ENCODE peak calls at places on chromosomes 4 and X, in seven cellular contexts. One of them, this sample, is unnamed.

GRCh38 chr4:110636677-110637407 is 14.0 kb upstream of the PITX2 start:
- DNase-seq in BJ: no peak
- DNase-seq in gastrocnemius medialis: no peak
- DNase-seq in lung: no peak
- DNase-seq in GM23338: peak; percentile 83
- DNase-seq in brain microvascular endothelial cell: no peak
- DNase-seq in fibroblast of lung: peak; percentile 46
- DNase-seq in this sample: no peak

GRCh38 chrX:29466441-29466840 is 748.9 kb upstream of the MAGEB2 start:
- DNase-seq in lung: no peak
- DNase-seq in BJ: no peak
- DNase-seq in fibroblast of lung: peak; percentile 13
- DNase-seq in gastrocnemius medialis: no peak
- DNase-seq in brain microvascular endothelial cell: no peak
- DNase-seq in GM23338: no peak
- DNase-seq in this sample: no peak

GRCh38 chr4:83230928-83231327 is 53.7 kb downstream of the COQ2 start:
- DNase-seq in gastrocnemius medialis: no peak
- DNase-seq in lung: no peak
- DNase-seq in BJ: no peak
- DNase-seq in GM23338: no peak
- DNase-seq in brain microvascular endothelial cell: no peak
- DNase-seq in fibroblast of lung: no peak
- DNase-seq in this sample: no peak

GRCh38 chr4:70873216-70873615 is 29.0 kb upstream of the MOB1B start:
- DNase-seq in lung: no peak
- DNase-seq in fibroblast of lung: no peak
- DNase-seq in gastrocnemius medialis: no peak
- DNase-seq in GM23338: no peak
- DNase-seq in brain microvascular endothelial cell: no peak
- DNase-seq in BJ: no peak
- DNase-seq in this sample: no peak

GRCh38 chr4:176611954-176612353 is 180.8 kb downstream of the VEGFC start:
- DNase-seq in GM23338: no peak
- DNase-seq in gastrocnemius medialis: no peak
- DNase-seq in fibroblast of lung: peak; percentile 11
- DNase-seq in lung: no peak
- DNase-seq in BJ: no peak
- DNase-seq in brain microvascular endothelial cell: no peak
- DNase-seq in this sample: no peak

GRCh38 chr4:159398236-159398638 is 295.4 kb downstream of the RAPGEF2 start:
- DNase-seq in BJ: no peak
- DNase-seq in brain microvascular endothelial cell: no peak
- DNase-seq in fibroblast of lung: peak; percentile 68
- DNase-seq in lung: no peak
- DNase-seq in GM23338: no peak
- DNase-seq in gastrocnemius medialis: peak; percentile 5
- DNase-seq in this sample: no peak

GRCh38 chr4:153887217-153887616 is 98.3 kb upstream of the SFRP2 start:
- DNase-seq in GM23338: no peak
- DNase-seq in fibroblast of lung: no peak
- DNase-seq in brain microvascular endothelial cell: no peak
- DNase-seq in lung: no peak
- DNase-seq in gastrocnemius medialis: no peak
- DNase-seq in BJ: no peak
- DNase-seq in this sample: no peak

GRCh38 chrX:56802921-56803848 is 74.1 kb downstream of the NBDY start:
- DNase-seq in GM23338: peak; percentile 51
- DNase-seq in fibroblast of lung: peak; percentile 62
- DNase-seq in brain microvascular endothelial cell: peak; percentile 55
- DNase-seq in lung: peak; percentile 81
- DNase-seq in gastrocnemius medialis: peak; percentile 38
- DNase-seq in BJ: no peak
- DNase-seq in this sample: peak; percentile 73

GRCh38 chr4:76703123-76703490 is 194.8 kb downstream of the SOWAHB start:
- DNase-seq in GM23338: no peak
- DNase-seq in gastrocnemius medialis: no peak
- DNase-seq in fibroblast of lung: no peak
- DNase-seq in BJ: no peak
- DNase-seq in lung: no peak
- DNase-seq in brain microvascular endothelial cell: no peak
- DNase-seq in this sample: no peak

GRCh38 chr4:99868126-99868596 is 26.1 kb downstream of the LAMTOR3 start:
- DNase-seq in GM23338: peak; percentile 42
- DNase-seq in brain microvascular endothelial cell: peak; percentile 32
- DNase-seq in gastrocnemius medialis: no peak
- DNase-seq in BJ: peak; percentile 72
- DNase-seq in fibroblast of lung: peak; percentile 60
- DNase-seq in lung: no peak
- DNase-seq in this sample: no peak

GRCh38 chrX:151722241-151722846 is 6.5 kb downstream of the FATE1 start:
- DNase-seq in lung: no peak
- DNase-seq in brain microvascular endothelial cell: no peak
- DNase-seq in fibroblast of lung: peak; percentile 4
- DNase-seq in GM23338: peak; percentile 72
- DNase-seq in gastrocnemius medialis: no peak
- DNase-seq in BJ: no peak
- DNase-seq in this sample: no peak

GRCh38 chrX:100072286-100072685 is 337.8 kb downstream of the PCDH19 start:
- DNase-seq in BJ: no peak
- DNase-seq in lung: no peak
- DNase-seq in fibroblast of lung: no peak
- DNase-seq in gastrocnemius medialis: no peak
- DNase-seq in brain microvascular endothelial cell: no peak
- DNase-seq in GM23338: peak; percentile 1
- DNase-seq in this sample: no peak

GRCh38 chr4:47879458-47879857 is 34.9 kb downstream of the NFXL1 start:
- DNase-seq in gastrocnemius medialis: no peak
- DNase-seq in brain microvascular endothelial cell: no peak
- DNase-seq in fibroblast of lung: no peak
- DNase-seq in BJ: no peak
- DNase-seq in lung: no peak
- DNase-seq in GM23338: no peak
- DNase-seq in this sample: no peak
- H3K36me3 ChIP-seq in gastrocnemius medialis: peaks cover 77% of the 10 kb centered on the region
- H3K36me3 ChIP-seq in brain microvascular endothelial cell: peaks cover 21% of the 10 kb centered on the region
- H3K36me3 ChIP-seq in fibroblast of lung: peaks cover 4% of the 10 kb centered on the region
- H3K36me3 ChIP-seq in BJ: peaks cover 4% of the 10 kb centered on the region
- H3K36me3 ChIP-seq in lung: peaks cover 5% of the 10 kb centered on the region
- H3K36me3 ChIP-seq in GM23338: peaks cover 66% of the 10 kb centered on the region
- H3K36me3 ChIP-seq in this sample: peaks cover 29% of the 10 kb centered on the region

GRCh38 chr4:184392748-184393334 is 81.5 kb downstream of the IRF2 start:
- DNase-seq in GM23338: no peak
- DNase-seq in BJ: no peak
- DNase-seq in lung: peak; percentile 34
- DNase-seq in brain microvascular endothelial cell: no peak
- DNase-seq in fibroblast of lung: no peak
- DNase-seq in gastrocnemius medialis: no peak
- DNase-seq in this sample: no peak

GRCh38 chr4:184395451-184395917 is 78.9 kb downstream of the IRF2 start:
- DNase-seq in brain microvascular endothelial cell: no peak
- DNase-seq in lung: no peak
- DNase-seq in gastrocnemius medialis: no peak
- DNase-seq in GM23338: no peak
- DNase-seq in BJ: no peak
- DNase-seq in fibroblast of lung: no peak
- DNase-seq in this sample: no peak

GRCh38 chr4:184389978-184390518 is 84.3 kb downstream of the IRF2 start:
- DNase-seq in fibroblast of lung: no peak
- DNase-seq in gastrocnemius medialis: no peak
- DNase-seq in lung: no peak
- DNase-seq in BJ: no peak
- DNase-seq in GM23338: peak; percentile 81
- DNase-seq in brain microvascular endothelial cell: no peak
- DNase-seq in this sample: no peak

GRCh38 chr4:184396001-184396400 is 78.3 kb downstream of the IRF2 start:
- DNase-seq in fibroblast of lung: no peak
- DNase-seq in lung: no peak
- DNase-seq in gastrocnemius medialis: no peak
- DNase-seq in GM23338: no peak
- DNase-seq in BJ: no peak
- DNase-seq in brain microvascular endothelial cell: no peak
- DNase-seq in this sample: no peak

DNA sequence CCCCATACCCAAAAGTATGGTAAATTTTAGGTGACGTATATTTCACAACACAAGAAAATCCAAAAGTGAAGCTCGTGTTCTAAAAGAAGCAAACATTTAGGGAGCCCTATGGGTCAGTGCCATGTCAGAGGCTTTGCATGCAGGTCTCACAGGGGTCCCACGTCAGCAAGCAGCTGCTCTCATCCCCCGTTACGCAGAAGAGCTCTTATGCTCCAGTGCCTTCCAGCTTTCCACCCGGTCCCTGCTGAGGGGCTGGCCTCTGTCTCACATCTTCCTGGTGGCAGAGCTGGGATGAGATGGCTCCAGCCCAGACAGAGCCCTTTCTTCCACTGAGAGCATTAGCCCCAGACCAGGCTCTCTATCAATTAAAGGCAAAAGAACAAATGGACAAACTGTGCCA is 82.0 kb downstream of the IRF2 start:
- DNase-seq in BJ: no peak
- DNase-seq in GM23338: no peak
- DNase-seq in brain microvascular endothelial cell: no peak
- DNase-seq in gastrocnemius medialis: no peak
- DNase-seq in fibroblast of lung: no peak
- DNase-seq in lung: no peak
- DNase-seq in this sample: no peak
- H3K36me3 ChIP-seq in BJ: peaks cover 27% of the 10 kb centered on the region
- H3K36me3 ChIP-seq in GM23338: peaks cover 8% of the 10 kb centered on the region
- H3K36me3 ChIP-seq in brain microvascular endothelial cell: peaks cover 23% of the 10 kb centered on the region
- H3K36me3 ChIP-seq in gastrocnemius medialis: peaks cover 51% of the 10 kb centered on the region
- H3K36me3 ChIP-seq in fibroblast of lung: peaks cover 11% of the 10 kb centered on the region
- H3K36me3 ChIP-seq in lung: peaks cover 50% of the 10 kb centered on the region
- H3K36me3 ChIP-seq in this sample: peaks cover 53% of the 10 kb centered on the region

GRCh38 chr4:168998596-168998995 is 11.5 kb downstream of the CBR4 start:
- DNase-seq in GM23338: no peak
- DNase-seq in fibroblast of lung: no peak
- DNase-seq in gastrocnemius medialis: no peak
- DNase-seq in BJ: no peak
- DNase-seq in brain microvascular endothelial cell: no peak
- DNase-seq in lung: no peak
- DNase-seq in this sample: no peak

GRCh38 chr4:168995537-168996295 is 14.3 kb downstream of the CBR4 start:
- DNase-seq in GM23338: no peak
- DNase-seq in BJ: no peak
- DNase-seq in fibroblast of lung: no peak
- DNase-seq in brain microvascular endothelial cell: no peak
- DNase-seq in lung: no peak
- DNase-seq in gastrocnemius medialis: no peak
- DNase-seq in this sample: no peak

GRCh38 chr4:168994961-168995360 is 15.1 kb downstream of the CBR4 start:
- DNase-seq in lung: no peak
- DNase-seq in BJ: no peak
- DNase-seq in gastrocnemius medialis: no peak
- DNase-seq in fibroblast of lung: no peak
- DNase-seq in GM23338: no peak
- DNase-seq in brain microvascular endothelial cell: no peak
- DNase-seq in this sample: no peak

GRCh38 chr4:169000315-169000714 is 9.7 kb downstream of the CBR4 start:
- DNase-seq in BJ: no peak
- DNase-seq in GM23338: no peak
- DNase-seq in gastrocnemius medialis: no peak
- DNase-seq in lung: no peak
- DNase-seq in fibroblast of lung: no peak
- DNase-seq in brain microvascular endothelial cell: no peak
- DNase-seq in this sample: no peak

DNA sequence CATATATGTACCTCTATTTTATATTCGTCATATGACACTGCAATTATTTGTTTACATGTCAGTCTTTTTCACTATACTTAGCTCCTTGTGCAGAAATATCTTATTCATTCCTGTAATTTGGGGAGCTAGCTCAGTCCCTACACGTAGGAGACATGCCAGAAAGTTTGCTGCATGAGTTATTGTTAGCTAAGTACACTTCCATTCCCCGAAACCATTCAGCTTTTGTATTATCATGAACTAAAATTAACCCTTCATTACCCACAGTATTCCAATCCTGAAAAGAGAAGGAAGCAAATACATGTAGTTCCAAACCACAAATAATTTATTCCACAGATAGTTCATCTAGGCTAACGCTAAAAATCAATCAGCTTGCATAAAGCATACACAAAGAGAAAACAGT is 10.2 kb downstream of the CBR4 start:
- DNase-seq in fibroblast of lung: peak; percentile 35
- DNase-seq in lung: no peak
- DNase-seq in GM23338: no peak
- DNase-seq in BJ: no peak
- DNase-seq in gastrocnemius medialis: no peak
- DNase-seq in brain microvascular endothelial cell: no peak
- DNase-seq in this sample: no peak
- H3K36me3 ChIP-seq in fibroblast of lung: peaks cover 6% of the 10 kb centered on the region
- H3K36me3 ChIP-seq in lung: peaks cover 8% of the 10 kb centered on the region
- H3K36me3 ChIP-seq in GM23338: peaks cover 28% of the 10 kb centered on the region
- H3K36me3 ChIP-seq in BJ: peaks cover 2% of the 10 kb centered on the region
- H3K36me3 ChIP-seq in gastrocnemius medialis: peaks cover 13% of the 10 kb centered on the region
- H3K36me3 ChIP-seq in brain microvascular endothelial cell: no peaks in the 10 kb centered on the region
- H3K36me3 ChIP-seq in this sample: peaks cover 8% of the 10 kb centered on the region

GRCh38 chr4:56305390-56305789 is 81.9 kb downstream of the AASDH start:
- DNase-seq in GM23338: no peak
- DNase-seq in lung: no peak
- DNase-seq in BJ: no peak
- DNase-seq in fibroblast of lung: no peak
- DNase-seq in gastrocnemius medialis: no peak
- DNase-seq in brain microvascular endothelial cell: no peak
- DNase-seq in this sample: no peak

GRCh38 chr4:56307423-56307822 is 79.9 kb downstream of the AASDH start:
- DNase-seq in gastrocnemius medialis: no peak
- DNase-seq in BJ: no peak
- DNase-seq in GM23338: no peak
- DNase-seq in brain microvascular endothelial cell: peak; percentile 9
- DNase-seq in fibroblast of lung: peak; percentile 45
- DNase-seq in lung: no peak
- DNase-seq in this sample: no peak

GRCh38 chr4:56310401-56310800 is 76.9 kb downstream of the AASDH start:
- DNase-seq in brain microvascular endothelial cell: no peak
- DNase-seq in BJ: no peak
- DNase-seq in fibroblast of lung: no peak
- DNase-seq in GM23338: no peak
- DNase-seq in lung: no peak
- DNase-seq in gastrocnemius medialis: no peak
- DNase-seq in this sample: no peak

GRCh38 chr4:56311299-56311975 is 75.9 kb downstream of the AASDH start:
- DNase-seq in lung: no peak
- DNase-seq in fibroblast of lung: no peak
- DNase-seq in brain microvascular endothelial cell: no peak
- DNase-seq in BJ: no peak
- DNase-seq in GM23338: no peak
- DNase-seq in gastrocnemius medialis: no peak
- DNase-seq in this sample: no peak

DNA sequence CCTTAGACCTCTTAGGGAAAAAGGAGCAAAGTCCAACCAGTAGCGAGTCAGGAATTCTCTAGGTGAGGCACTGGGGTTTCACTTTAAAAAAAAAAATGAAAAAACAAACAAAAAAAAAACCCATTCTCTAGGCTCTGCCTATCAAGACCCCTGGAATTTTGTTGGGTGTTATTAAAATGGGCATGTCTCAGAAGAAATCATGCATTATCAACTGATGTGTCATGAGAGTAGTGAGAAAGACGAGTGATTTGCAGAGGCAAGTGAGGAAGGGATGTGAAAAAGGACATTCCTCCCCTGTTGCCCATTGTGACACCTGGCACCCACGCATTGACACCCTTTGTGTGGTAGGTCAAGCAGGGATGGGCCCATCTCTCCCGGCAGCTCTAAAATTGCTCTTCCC is 78.9 kb downstream of the AASDH start:
- DNase-seq in gastrocnemius medialis: no peak
- DNase-seq in lung: no peak
- DNase-seq in fibroblast of lung: no peak
- DNase-seq in brain microvascular endothelial cell: no peak
- DNase-seq in BJ: no peak
- DNase-seq in GM23338: no peak
- DNase-seq in this sample: no peak
- H3K36me3 ChIP-seq in gastrocnemius medialis: no peaks in the 10 kb centered on the region
- H3K36me3 ChIP-seq in lung: no peaks in the 10 kb centered on the region
- H3K36me3 ChIP-seq in fibroblast of lung: no peaks in the 10 kb centered on the region
- H3K36me3 ChIP-seq in brain microvascular endothelial cell: no peaks in the 10 kb centered on the region
- H3K36me3 ChIP-seq in BJ: no peaks in the 10 kb centered on the region
- H3K36me3 ChIP-seq in GM23338: no peaks in the 10 kb centered on the region
- H3K36me3 ChIP-seq in this sample: no peaks in the 10 kb centered on the region

This sample was measured in CD8-positive, alpha-beta memory T cell.